ENCODE peak calls at places on chromosomes 3 and 15, in eight cellular contexts. G is SHP77, O is GM13976, L is NB4, X is retina, B is AG09319, R is omental fat pad, I is prostate gland. C is an unnamed sample.

GRCh38 chr3:186400677-186401076 is 38.6 kb upstream of the DGKG start:
- DNase-seq in O (no peak), L (no peak), R (no peak), B (no peak), X (no peak), G (no peak), I (no peak), C (no peak)

GRCh38 chr3:4504340-4505261 is 11.5 kb downstream of the ITPR1 start:
- DNase-seq in O (no peak), G (no peak), L (peak), X (no peak), I (peak), B (no peak), R (no peak), C (no peak)

GRCh38 chr3:72181231-72181630 is 396.3 kb upstream of the PROK2 start:
- DNase-seq in B (no peak), O (no peak), X (no peak), G (no peak), I (no peak), R (no peak), L (no peak), C (no peak)

GRCh38 chr3:127368186-127369032 is 80.6 kb upstream of the PRR20G start:
- DNase-seq in L (no peak), G (no peak), X (no peak), B (no peak), O (no peak), I (no peak), R (no peak), C (no peak)

GRCh38 chr3:37772773-37773291 is 88.8 kb upstream of the CTDSPL start:
- DNase-seq in L (peak), B (no peak), I (no peak), R (no peak), X (peak), O (no peak), G (no peak), C (no peak)

GRCh38 chr3:1962531-1963090 is 136.1 kb upstream of the CNTN4 start:
- DNase-seq in G (peak), L (no peak), R (no peak), O (no peak), B (no peak), X (no peak), I (no peak), C (no peak)

GRCh38 chr3:64344721-64345207 is 119.5 kb upstream of the PRICKLE2 start:
- DNase-seq in B (no peak), O (no peak), L (no peak), X (no peak), I (no peak), R (no peak), G (no peak), C (no peak)

GRCh38 chr15:68176601-68177000 is 28.5 kb downstream of the CALML4 start:
- DNase-seq in B (no peak), O (no peak), R (no peak), I (no peak), X (no peak), L (no peak), G (no peak), C (no peak)

GRCh38 chr3:40588406-40588805 is 63.6 kb downstream of the ZNF621 start:
- DNase-seq in B (no peak), I (no peak), L (no peak), G (no peak), X (no peak), O (no peak), R (no peak), C (no peak)

GRCh38 chr3:12990781-12991480 is 82.3 kb downstream of the IQSEC1 start:
- DNase-seq in L (no peak), X (no peak), R (no peak), B (peak), I (no peak), G (no peak), O (no peak), C (no peak)

GRCh38 chr15:64651573-64652260 is 123.7 kb downstream of the RBPMS2 start:
- DNase-seq in G (peak), L (no peak), O (peak), I (no peak), X (no peak), R (no peak), B (no peak), C (no peak)

GRCh38 chr3:38651153-38651789 is 1.8 kb upstream of the SCN5A start:
- DNase-seq in B (no peak), G (peak), R (peak), O (peak), I (peak), X (peak), L (peak), C (no peak)

GRCh38 chr3:127645371-127646015 is 16.5 kb downstream of the PODXL2 start:
- DNase-seq in X (no peak), B (no peak), L (no peak), I (no peak), R (no peak), G (no peak), O (no peak), C (no peak)

GRCh38 chr3:102018544-102018943 is 169.2 kb downstream of the NFKBIZ start:
- DNase-seq in X (no peak), O (no peak), B (no peak), I (no peak), G (no peak), R (no peak), L (no peak), C (no peak)

GRCh38 chr3:18247776-18248310 is 177.3 kb downstream of the SATB1 start:
- DNase-seq in G (no peak), I (no peak), R (no peak), L (no peak), X (no peak), O (no peak), B (no peak), C (no peak)